ENCODE peak calls at places on chromosome 3, in nine cellular contexts. B is heart left ventricle; S is iris pigment epithelial cell; K is tibial nerve; V is left cardiac atrium; W is stimulated activated CD4-positive, alpha-beta T cell treated with anti-CD3 and anti-CD28 coated beads, Interleukin-1b, Interleukin-23, amount 100 ng/mL, for 48 hours; N is hippocampal formation; A is EL; R is left ventricle myocardium superior. Q is an unnamed sample.

GRCh38 chr3:123244128-123244527 is 42.4 kb downstream of the SEC22A start:
- DNase-seq in N (no peak), R (no peak), S (no peak), B (no peak), W (no peak), K (no peak), V (no peak), A (no peak), Q (no peak)

GRCh38 chr3:71341721-71342120 is 241.8 kb downstream of the FOXP1 start:
- DNase-seq in A (peak), B (no peak), R (no peak), K (no peak), S (peak), N (no peak), V (no peak), W (no peak), Q (peak)

GRCh38 chr3:151156618-151157216 is 46.3 kb downstream of the GPR171 start:
- DNase-seq in W (no peak), K (peak), A (peak), R (no peak), V (no peak), B (no peak), N (peak), S (peak), Q (peak)

GRCh38 chr3:96478496-96478895 is 335.9 kb upstream of the EPHA6 start:
- DNase-seq in W (no peak), B (no peak), V (no peak), A (no peak), K (no peak), N (no peak), R (no peak), S (peak), Q (no peak)

GRCh38 chr3:33111581-33111980 is 2.2 kb upstream of the CRTAP start:
- DNase-seq in A (no peak), W (no peak), K (no peak), B (no peak), V (no peak), R (no peak), N (no peak), S (no peak), Q (no peak)

GRCh38 chr3:50418845-50419244 is 59.5 kb upstream of the TMEM115 start:
- DNase-seq in V (no peak), S (peak), N (no peak), R (no peak), W (no peak), A (peak), B (no peak), K (no peak), Q (no peak)

GRCh38 chr3:169811606-169812123 is 1.0 kb upstream of the LRRIQ4 start:
- DNase-seq in S (peak), R (no peak), V (no peak), K (peak), B (no peak), A (peak), N (peak), W (no peak), Q (peak)

GRCh38 chr3:45890405-45890804 is 4.1 kb downstream of the CCR9 start:
- DNase-seq in S (no peak), V (no peak), A (no peak), N (no peak), W (no peak), B (no peak), K (peak), R (no peak), Q (no peak)

GRCh38 chr3:105780114-105780513 is 88.7 kb downstream of the CBLB start:
- DNase-seq in N (no peak), B (no peak), W (no peak), K (no peak), R (no peak), S (peak), A (peak), V (no peak), Q (peak)

GRCh38 chr3:161163297-161163696 is 57.8 kb upstream of the NMD3 start:
- DNase-seq in W (no peak), R (no peak), K (no peak), N (no peak), B (no peak), V (no peak), S (peak), A (peak), Q (peak)

GRCh38 chr3:191740712-191741111 is 279.7 kb downstream of the PYDC2 start:
- DNase-seq in W (no peak), N (no peak), R (no peak), A (peak), V (no peak), K (no peak), B (no peak), S (no peak), Q (no peak)

GRCh38 chr3:56219894-56220805 is 248.1 kb downstream of the ERC2 start:
- DNase-seq in A (peak), B (no peak), K (no peak), V (no peak), N (no peak), R (no peak), S (peak), W (no peak), Q (no peak)

GRCh38 chr3:35908366-35909232 is 269.3 kb downstream of the ARPP21 start:
- DNase-seq in W (peak), K (peak), R (peak), A (peak), N (peak), V (peak), B (peak), S (peak), Q (peak)

GRCh38 chr3:38552364-38552763 is 56.2 kb downstream of the EXOG start:
- DNase-seq in S (no peak), W (no peak), V (no peak), B (no peak), R (no peak), K (no peak), N (no peak), A (no peak), Q (no peak)

GRCh38 chr3:104933981-104934380 is 432.7 kb upstream of the ALCAM start:
- DNase-seq in V (no peak), A (peak), N (no peak), S (peak), W (no peak), R (no peak), B (no peak), K (no peak), Q (no peak)

GRCh38 chr3:187628169-187628568 is 42.0 kb downstream of the SST start:
- DNase-seq in B (no peak), W (no peak), S (no peak), R (no peak), V (no peak), K (no peak), N (no peak), A (no peak), Q (no peak)

GRCh38 chr3:197792019-197792647 is 1.1 kb downstream of the LRCH3 start:
- DNase-seq in R (no peak), B (no peak), N (no peak), W (peak), K (no peak), S (peak), V (no peak), A (peak), Q (no peak)

GRCh38 chr3:17631617-17632016 is 110.8 kb downstream of the TBC1D5 start:
- DNase-seq in B (no peak), R (no peak), A (no peak), S (no peak), V (no peak), W (no peak), N (no peak), K (no peak), Q (no peak)

GRCh38 chr3:104291437-104291851 is 1075.3 kb upstream of the ALCAM start:
- DNase-seq in N (no peak), W (no peak), K (no peak), R (no peak), A (peak), V (no peak), B (no peak), S (peak), Q (no peak)

GRCh38 chr3:150150633-150151032 is 179.9 kb upstream of the PFN2 start:
- DNase-seq in A (peak), R (no peak), V (no peak), N (no peak), K (no peak), S (peak), W (no peak), B (no peak), Q (no peak)

GRCh38 chr3:79378064-79378463 is 389.7 kb downstream of the ROBO1 start:
- DNase-seq in K (no peak), W (no peak), B (no peak), N (no peak), S (no peak), R (no peak), V (no peak), A (no peak), Q (no peak)

GRCh38 chr3:22692239-22692638 is 510.9 kb upstream of the UBE2E2 start:
- DNase-seq in A (no peak), S (no peak), K (no peak), W (no peak), V (no peak), N (no peak), B (no peak), R (no peak), Q (no peak)